ENCODE peak calls at places on chromosomes 16 and 17, in six cellular contexts. K, J, T, D, Y and R are unnamed samples.

GRCh38 chr17:31413871-31414589 is 22.6 kb downstream of the RAB11FIP4 start:
- DNase-seq in J (peak), D (peak), T (peak), Y (no peak), K (peak), R (no peak)

GRCh38 chr17:69246726-69247375 is 18.2 kb upstream of the ABCA10 start:
- DNase-seq in K (peak), D (no peak), J (no peak), T (peak), Y (no peak), R (no peak)

GRCh38 chr16:16763449-16763848 is 384.5 kb downstream of the NPIPA7 start:
- DNase-seq in K (no peak), J (no peak), T (no peak), D (no peak), Y (no peak), R (no peak)

GRCh38 chr16:67055712-67056487 is 27.0 kb downstream of the CBFB start:
- DNase-seq in K (peak), Y (no peak), T (peak), J (no peak), D (no peak), R (no peak)

GRCh38 chr17:82435103-82435502 is 15.4 kb downstream of the CYBC1 start:
- DNase-seq in Y (no peak), D (peak), T (no peak), K (no peak), J (no peak), R (no peak)

GRCh38 chr16:14003119-14003570 is 68.0 kb upstream of the MRTFB start:
- DNase-seq in Y (peak), T (peak), J (peak), D (peak), K (peak), R (no peak)

GRCh38 chr17:70510288-70510687 is 341.0 kb downstream of the KCNJ2 start:
- DNase-seq in Y (no peak), J (no peak), T (no peak), D (no peak), K (no peak), R (no peak)

GRCh38 chr17:66016231-66016630 is 175.7 kb downstream of the CEP112 start:
- DNase-seq in K (no peak), T (no peak), D (no peak), J (no peak), Y (no peak), R (no peak)

GRCh38 chr16:29806641-29807425 is 504 bp downstream of the MAZ start:
- DNase-seq in K (peak), Y (no peak), D (peak), T (no peak), J (peak), R (peak)

GRCh38 chr16:55703003-55704001 is 47.5 kb downstream of the SLC6A2 start:
- DNase-seq in K (peak), D (no peak), Y (peak), J (no peak), T (peak), R (peak)

GRCh38 chr17:65936013-65936412 is 255.9 kb downstream of the CEP112 start:
- DNase-seq in K (peak), J (no peak), D (no peak), T (no peak), Y (no peak), R (no peak)

GRCh38 chr16:55861288-55861687 is 13.9 kb downstream of the CES5A start:
- DNase-seq in Y (no peak), K (no peak), J (no peak), T (no peak), D (no peak), R (no peak)

GRCh38 chr17:41492771-41493170 is 3.1 kb upstream of the KRT36 start:
- DNase-seq in K (peak), T (peak), J (no peak), D (no peak), Y (no peak), R (no peak)

GRCh38 chr17:72702136-72702735 is 390.3 kb downstream of the SLC39A11 start:
- DNase-seq in T (peak), J (no peak), D (no peak), Y (no peak), K (peak), R (no peak)

GRCh38 chr17:80695979-80696378 is 151.3 kb downstream of the RPTOR start:
- DNase-seq in K (peak), T (no peak), D (no peak), J (no peak), Y (no peak), R (no peak)

GRCh38 chr16:53435066-53435688 is 906 bp downstream of the RBL2 start:
- DNase-seq in K (peak), D (no peak), T (peak), Y (peak), J (peak), R (peak)

GRCh38 chr17:48814504-48814903 is 2.5 kb downstream of the TTLL6 start:
- DNase-seq in T (peak), J (peak), D (no peak), K (peak), Y (no peak), R (peak)

GRCh38 chr17:12365805-12366204 is 299.9 kb upstream of the MYOCD start:
- DNase-seq in D (no peak), J (peak), K (peak), Y (no peak), T (no peak), R (no peak)

GRCh38 chr17:7589204-7589868 is 558 bp downstream of the SOX15 start:
- DNase-seq in D (peak), K (peak), J (peak), Y (peak), T (peak), R (peak)

GRCh38 chr17:882827-883585 is 96.6 kb downstream of the NXN start:
- DNase-seq in J (peak), Y (peak), K (peak), T (peak), D (no peak), R (no peak)

GRCh38 chr16:78444-79145 is 570 bp downstream of the MPG start:
- DNase-seq in K (peak), Y (no peak), J (peak), D (peak), T (peak), R (no peak)

GRCh38 chr16:66406534-66407368 is 20.3 kb upstream of the BEAN1 start:
- DNase-seq in Y (peak), D (peak), T (peak), K (peak), J (peak), R (peak)

GRCh38 chr17:76887809-76888208 is 19.6 kb downstream of the MGAT5B start:
- DNase-seq in D (no peak), K (no peak), Y (no peak), T (no peak), J (no peak), R (peak)
- TF ChIP-seq CTCF in D (no peak), K (no peak), Y (no peak), T (peak), J (no peak), R (peak)

GRCh38 chr17:55303701-55304145 is 39.0 kb downstream of the HLF start:
- DNase-seq in J (no peak), Y (no peak), T (peak), D (no peak), K (peak), R (no peak)
- TF ChIP-seq CTCF in J (no peak), Y (no peak), T (no peak), D (no peak), K (no peak), R (no peak)

DNA sequence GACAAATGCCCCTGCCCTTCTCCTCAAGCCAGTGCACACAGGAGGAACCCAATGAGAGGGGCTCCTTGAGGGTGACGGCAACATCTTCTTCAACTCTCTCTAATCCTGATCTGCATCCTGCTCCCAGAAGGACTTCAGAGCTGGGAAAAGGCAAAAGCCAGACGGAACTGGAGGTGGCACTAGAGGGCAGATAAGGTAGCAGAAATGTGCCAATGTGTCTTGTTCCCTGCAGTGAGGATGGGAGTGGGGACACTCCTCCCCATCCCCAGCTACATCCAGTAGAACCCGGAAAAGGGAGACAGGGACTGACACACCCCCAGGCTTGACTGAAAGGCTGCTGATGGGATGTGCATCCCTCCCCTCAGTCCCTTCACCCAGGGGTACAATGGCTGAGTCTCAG is 28.5 kb downstream of the SRCIN1 start:
- DNase-seq in K (no peak), T (no peak), D (no peak), J (no peak), Y (no peak), R (no peak)
- TF ChIP-seq CTCF in K (no peak), T (no peak), D (no peak), J (no peak), Y (no peak), R (no peak)

DNA sequence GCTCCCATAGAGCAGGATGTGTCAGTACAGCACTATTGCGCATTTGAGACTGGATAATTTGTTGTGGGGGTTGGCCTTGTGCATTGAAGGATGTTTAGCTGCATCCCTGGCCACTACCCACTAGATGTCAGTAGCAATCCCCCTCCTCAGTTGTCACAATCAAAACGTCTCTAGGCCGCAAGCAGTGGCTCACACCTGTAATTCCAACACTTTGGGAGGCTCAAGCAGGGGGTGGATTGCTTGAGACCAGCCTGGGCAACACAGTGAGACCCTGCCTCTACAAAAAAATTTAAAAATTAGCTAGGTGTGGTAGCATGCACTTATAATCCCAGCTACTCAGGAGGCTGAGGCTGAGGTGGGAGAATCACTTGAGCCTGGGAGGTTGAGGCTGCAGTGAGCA is 48.4 kb downstream of the CENPV start:
- DNase-seq in T (peak), D (no peak), K (peak), J (no peak), Y (no peak), R (peak)
- TF ChIP-seq CTCF in T (peak), D (no peak), K (peak), J (peak), Y (no peak), R (peak)

GRCh38 chr16:5502467-5502869 is 404.9 kb upstream of the EEF2KMT start:
- DNase-seq in K (peak), D (no peak), Y (no peak), T (no peak), J (no peak), R (peak)
- TF ChIP-seq CTCF in K (peak), D (no peak), Y (no peak), T (no peak), J (peak), R (peak)

GRCh38 chr16:1493746-1494094 is 560 bp downstream of the TELO2 start:
- DNase-seq in K (peak), Y (no peak), D (peak), J (no peak), T (no peak), R (peak)

GRCh38 chr16:1495281-1496262 is 2.4 kb downstream of the TELO2 start:
- DNase-seq in D (peak), J (no peak), Y (no peak), T (no peak), K (no peak), R (no peak)

GRCh38 chr16:1494711-1495110 is 1.6 kb downstream of the TELO2 start:
- DNase-seq in K (peak), T (peak), J (peak), D (peak), Y (no peak), R (no peak)

GRCh38 chr16:1492923-1493745 is at the start of gene TELO2:
- DNase-seq in Y (peak), D (peak), T (peak), K (peak), J (peak), R (peak)

GRCh38 chr16:1494129-1494640 is 1.0 kb downstream of the TELO2 start:
- DNase-seq in J (peak), K (peak), Y (no peak), D (peak), T (peak), R (peak)
- TF ChIP-seq CTCF in J (peak), K (peak), Y (no peak), D (peak), T (peak), R (peak)